ENCODE peak calls at places on chromosomes 12 and 14, in ten cellular contexts. One of them, this sample, is unnamed.

GRCh38 chr12:46944104-46944503 is 118.3 kb upstream of the SLC38A4 start:
- DNase-seq in GM13977: no peak
- DNase-seq in stimulated activated effector memory CD8-positive, alpha-beta T cell treated with anti-CD3 and anti-CD28 coated beads, Interleukin-12 subunit alpha, Interleukin-12 subunit beta, amount 100 ng/mL, for 72 hours: no peak
- DNase-seq in kidney glomerular epithelial cell: peak
- DNase-seq in heart left ventricle: no peak
- DNase-seq in GM19239: no peak
- DNase-seq in left ventricle myocardium inferior: no peak
- DNase-seq in GM23338: no peak
- DNase-seq in cerebellar cortex: no peak
- DNase-seq in caudate nucleus: no peak
- DNase-seq in this sample: no peak

GRCh38 chr12:2170376-2170775 is 117.6 kb downstream of the CACNA1C start:
- DNase-seq in GM13977: no peak
- DNase-seq in stimulated activated effector memory CD8-positive, alpha-beta T cell treated with anti-CD3 and anti-CD28 coated beads, Interleukin-12 subunit alpha, Interleukin-12 subunit beta, amount 100 ng/mL, for 72 hours: no peak
- DNase-seq in kidney glomerular epithelial cell: no peak
- DNase-seq in heart left ventricle: no peak
- DNase-seq in GM19239: no peak
- DNase-seq in left ventricle myocardium inferior: no peak
- DNase-seq in GM23338: no peak
- DNase-seq in cerebellar cortex: no peak
- DNase-seq in caudate nucleus: no peak
- DNase-seq in this sample: no peak

GRCh38 chr12:104680070-104680469 is 223.3 kb downstream of the CHST11 start:
- DNase-seq in GM13977: peak
- DNase-seq in stimulated activated effector memory CD8-positive, alpha-beta T cell treated with anti-CD3 and anti-CD28 coated beads, Interleukin-12 subunit alpha, Interleukin-12 subunit beta, amount 100 ng/mL, for 72 hours: no peak
- DNase-seq in kidney glomerular epithelial cell: no peak
- DNase-seq in heart left ventricle: no peak
- DNase-seq in GM19239: no peak
- DNase-seq in left ventricle myocardium inferior: no peak
- DNase-seq in GM23338: peak
- DNase-seq in cerebellar cortex: no peak
- DNase-seq in caudate nucleus: no peak
- DNase-seq in this sample: no peak

GRCh38 chr14:50357124-50357523 is 39.6 kb downstream of the CDKL1 start:
- DNase-seq in GM13977: no peak
- DNase-seq in stimulated activated effector memory CD8-positive, alpha-beta T cell treated with anti-CD3 and anti-CD28 coated beads, Interleukin-12 subunit alpha, Interleukin-12 subunit beta, amount 100 ng/mL, for 72 hours: no peak
- DNase-seq in kidney glomerular epithelial cell: no peak
- DNase-seq in heart left ventricle: no peak
- DNase-seq in GM19239: no peak
- DNase-seq in left ventricle myocardium inferior: no peak
- DNase-seq in GM23338: no peak
- DNase-seq in cerebellar cortex: no peak
- DNase-seq in caudate nucleus: no peak
- DNase-seq in this sample: no peak

GRCh38 chr12:15797818-15798217 is 8.6 kb upstream of the EPS8 start:
- DNase-seq in GM13977: no peak
- DNase-seq in stimulated activated effector memory CD8-positive, alpha-beta T cell treated with anti-CD3 and anti-CD28 coated beads, Interleukin-12 subunit alpha, Interleukin-12 subunit beta, amount 100 ng/mL, for 72 hours: no peak
- DNase-seq in kidney glomerular epithelial cell: no peak
- DNase-seq in heart left ventricle: no peak
- DNase-seq in GM19239: no peak
- DNase-seq in left ventricle myocardium inferior: no peak
- DNase-seq in GM23338: no peak
- DNase-seq in cerebellar cortex: no peak
- DNase-seq in caudate nucleus: no peak
- DNase-seq in this sample: no peak

GRCh38 chr12:13390381-13390856 is 193.9 kb downstream of the EMP1 start:
- DNase-seq in GM13977: no peak
- DNase-seq in stimulated activated effector memory CD8-positive, alpha-beta T cell treated with anti-CD3 and anti-CD28 coated beads, Interleukin-12 subunit alpha, Interleukin-12 subunit beta, amount 100 ng/mL, for 72 hours: no peak
- DNase-seq in kidney glomerular epithelial cell: peak
- DNase-seq in heart left ventricle: peak
- DNase-seq in GM19239: no peak
- DNase-seq in left ventricle myocardium inferior: peak
- DNase-seq in GM23338: no peak
- DNase-seq in cerebellar cortex: peak
- DNase-seq in caudate nucleus: peak
- DNase-seq in this sample: no peak

GRCh38 chr12:86719381-86719780 is 463.2 kb upstream of the MGAT4C start:
- DNase-seq in GM13977: no peak
- DNase-seq in stimulated activated effector memory CD8-positive, alpha-beta T cell treated with anti-CD3 and anti-CD28 coated beads, Interleukin-12 subunit alpha, Interleukin-12 subunit beta, amount 100 ng/mL, for 72 hours: no peak
- DNase-seq in kidney glomerular epithelial cell: peak
- DNase-seq in heart left ventricle: no peak
- DNase-seq in GM19239: no peak
- DNase-seq in left ventricle myocardium inferior: no peak
- DNase-seq in GM23338: no peak
- DNase-seq in cerebellar cortex: no peak
- DNase-seq in caudate nucleus: no peak
- DNase-seq in this sample: no peak

GRCh38 chr12:120686151-120686689 is 729 bp upstream of the MLEC start:
- DNase-seq in GM13977: peak
- DNase-seq in stimulated activated effector memory CD8-positive, alpha-beta T cell treated with anti-CD3 and anti-CD28 coated beads, Interleukin-12 subunit alpha, Interleukin-12 subunit beta, amount 100 ng/mL, for 72 hours: peak
- DNase-seq in kidney glomerular epithelial cell: peak
- DNase-seq in heart left ventricle: peak
- DNase-seq in GM19239: peak
- DNase-seq in left ventricle myocardium inferior: peak
- DNase-seq in GM23338: peak
- DNase-seq in cerebellar cortex: peak
- DNase-seq in caudate nucleus: peak
- DNase-seq in this sample: peak

GRCh38 chr12:46214668-46215429 is 54.0 kb downstream of the SLC38A1 start:
- DNase-seq in GM13977: no peak
- DNase-seq in stimulated activated effector memory CD8-positive, alpha-beta T cell treated with anti-CD3 and anti-CD28 coated beads, Interleukin-12 subunit alpha, Interleukin-12 subunit beta, amount 100 ng/mL, for 72 hours: peak
- DNase-seq in kidney glomerular epithelial cell: no peak
- DNase-seq in heart left ventricle: no peak
- DNase-seq in GM19239: no peak
- DNase-seq in left ventricle myocardium inferior: no peak
- DNase-seq in GM23338: no peak
- DNase-seq in cerebellar cortex: no peak
- DNase-seq in caudate nucleus: no peak
- DNase-seq in this sample: no peak

GRCh38 chr12:85725991-85726390 is 110.2 kb downstream of the RASSF9 start:
- DNase-seq in GM13977: no peak
- DNase-seq in stimulated activated effector memory CD8-positive, alpha-beta T cell treated with anti-CD3 and anti-CD28 coated beads, Interleukin-12 subunit alpha, Interleukin-12 subunit beta, amount 100 ng/mL, for 72 hours: no peak
- DNase-seq in kidney glomerular epithelial cell: no peak
- DNase-seq in heart left ventricle: no peak
- DNase-seq in GM19239: no peak
- DNase-seq in left ventricle myocardium inferior: no peak
- DNase-seq in GM23338: no peak
- DNase-seq in cerebellar cortex: peak
- DNase-seq in caudate nucleus: no peak
- DNase-seq in this sample: no peak

GRCh38 chr12:13278249-13278787 is 81.8 kb downstream of the EMP1 start:
- DNase-seq in GM13977: peak
- DNase-seq in stimulated activated effector memory CD8-positive, alpha-beta T cell treated with anti-CD3 and anti-CD28 coated beads, Interleukin-12 subunit alpha, Interleukin-12 subunit beta, amount 100 ng/mL, for 72 hours: peak
- DNase-seq in kidney glomerular epithelial cell: peak
- DNase-seq in heart left ventricle: peak
- DNase-seq in GM19239: peak
- DNase-seq in left ventricle myocardium inferior: peak
- DNase-seq in GM23338: peak
- DNase-seq in cerebellar cortex: peak
- DNase-seq in caudate nucleus: peak
- DNase-seq in this sample: no peak

GRCh38 chr12:118259079-118259478 is 113.6 kb downstream of the TAOK3 start:
- DNase-seq in GM13977: no peak
- DNase-seq in stimulated activated effector memory CD8-positive, alpha-beta T cell treated with anti-CD3 and anti-CD28 coated beads, Interleukin-12 subunit alpha, Interleukin-12 subunit beta, amount 100 ng/mL, for 72 hours: no peak
- DNase-seq in kidney glomerular epithelial cell: no peak
- DNase-seq in heart left ventricle: no peak
- DNase-seq in GM19239: no peak
- DNase-seq in left ventricle myocardium inferior: no peak
- DNase-seq in GM23338: no peak
- DNase-seq in cerebellar cortex: no peak
- DNase-seq in caudate nucleus: no peak
- DNase-seq in this sample: no peak

GRCh38 chr14:92956961-92957360 is 34.0 kb downstream of the CHGA start:
- DNase-seq in GM13977: no peak
- DNase-seq in stimulated activated effector memory CD8-positive, alpha-beta T cell treated with anti-CD3 and anti-CD28 coated beads, Interleukin-12 subunit alpha, Interleukin-12 subunit beta, amount 100 ng/mL, for 72 hours: no peak
- DNase-seq in kidney glomerular epithelial cell: no peak
- DNase-seq in heart left ventricle: peak
- DNase-seq in GM19239: no peak
- DNase-seq in left ventricle myocardium inferior: no peak
- DNase-seq in GM23338: no peak
- DNase-seq in cerebellar cortex: no peak
- DNase-seq in caudate nucleus: no peak
- DNase-seq in this sample: no peak

GRCh38 chr12:45582536-45582935 is 147.0 kb upstream of the ARID2 start:
- DNase-seq in GM13977: no peak
- DNase-seq in stimulated activated effector memory CD8-positive, alpha-beta T cell treated with anti-CD3 and anti-CD28 coated beads, Interleukin-12 subunit alpha, Interleukin-12 subunit beta, amount 100 ng/mL, for 72 hours: no peak
- DNase-seq in kidney glomerular epithelial cell: no peak
- DNase-seq in heart left ventricle: no peak
- DNase-seq in GM19239: no peak
- DNase-seq in left ventricle myocardium inferior: no peak
- DNase-seq in GM23338: no peak
- DNase-seq in cerebellar cortex: no peak
- DNase-seq in caudate nucleus: no peak
- DNase-seq in this sample: no peak

GRCh38 chr14:38125484-38125912 is 82.2 kb upstream of the SSTR1 start:
- DNase-seq in GM13977: no peak
- DNase-seq in stimulated activated effector memory CD8-positive, alpha-beta T cell treated with anti-CD3 and anti-CD28 coated beads, Interleukin-12 subunit alpha, Interleukin-12 subunit beta, amount 100 ng/mL, for 72 hours: no peak
- DNase-seq in kidney glomerular epithelial cell: peak
- DNase-seq in heart left ventricle: no peak
- DNase-seq in GM19239: no peak
- DNase-seq in left ventricle myocardium inferior: no peak
- DNase-seq in GM23338: no peak
- DNase-seq in cerebellar cortex: no peak
- DNase-seq in caudate nucleus: no peak
- DNase-seq in this sample: no peak

GRCh38 chr12:110858848-110859247 is 12.1 kb downstream of the CCDC63 start:
- DNase-seq in GM13977: no peak
- DNase-seq in stimulated activated effector memory CD8-positive, alpha-beta T cell treated with anti-CD3 and anti-CD28 coated beads, Interleukin-12 subunit alpha, Interleukin-12 subunit beta, amount 100 ng/mL, for 72 hours: no peak
- DNase-seq in kidney glomerular epithelial cell: no peak
- DNase-seq in heart left ventricle: no peak
- DNase-seq in GM19239: no peak
- DNase-seq in left ventricle myocardium inferior: no peak
- DNase-seq in GM23338: peak
- DNase-seq in cerebellar cortex: no peak
- DNase-seq in caudate nucleus: peak
- DNase-seq in this sample: no peak

GRCh38 chr12:115984607-115985006 is 292.9 kb downstream of the MED13L start:
- DNase-seq in GM13977: no peak
- DNase-seq in stimulated activated effector memory CD8-positive, alpha-beta T cell treated with anti-CD3 and anti-CD28 coated beads, Interleukin-12 subunit alpha, Interleukin-12 subunit beta, amount 100 ng/mL, for 72 hours: no peak
- DNase-seq in kidney glomerular epithelial cell: no peak
- DNase-seq in heart left ventricle: no peak
- DNase-seq in GM19239: no peak
- DNase-seq in left ventricle myocardium inferior: no peak
- DNase-seq in GM23338: no peak
- DNase-seq in cerebellar cortex: no peak
- DNase-seq in caudate nucleus: no peak
- DNase-seq in this sample: no peak

GRCh38 chr12:59668678-59669077 is 72.8 kb downstream of the SLC16A7 start:
- DNase-seq in GM13977: no peak
- DNase-seq in stimulated activated effector memory CD8-positive, alpha-beta T cell treated with anti-CD3 and anti-CD28 coated beads, Interleukin-12 subunit alpha, Interleukin-12 subunit beta, amount 100 ng/mL, for 72 hours: no peak
- DNase-seq in kidney glomerular epithelial cell: no peak
- DNase-seq in heart left ventricle: no peak
- DNase-seq in GM19239: no peak
- DNase-seq in left ventricle myocardium inferior: no peak
- DNase-seq in GM23338: no peak
- DNase-seq in cerebellar cortex: no peak
- DNase-seq in caudate nucleus: no peak
- DNase-seq in this sample: no peak

GRCh38 chr14:31705731-31706130 is 144.5 kb downstream of the NUBPL start:
- DNase-seq in GM13977: no peak
- DNase-seq in stimulated activated effector memory CD8-positive, alpha-beta T cell treated with anti-CD3 and anti-CD28 coated beads, Interleukin-12 subunit alpha, Interleukin-12 subunit beta, amount 100 ng/mL, for 72 hours: no peak
- DNase-seq in kidney glomerular epithelial cell: no peak
- DNase-seq in heart left ventricle: no peak
- DNase-seq in GM19239: no peak
- DNase-seq in left ventricle myocardium inferior: no peak
- DNase-seq in GM23338: no peak
- DNase-seq in cerebellar cortex: no peak
- DNase-seq in caudate nucleus: no peak
- DNase-seq in this sample: no peak

GRCh38 chr12:7661741-7662140 is 4.0 kb downstream of the APOBEC1 start:
- DNase-seq in GM13977: no peak
- DNase-seq in stimulated activated effector memory CD8-positive, alpha-beta T cell treated with anti-CD3 and anti-CD28 coated beads, Interleukin-12 subunit alpha, Interleukin-12 subunit beta, amount 100 ng/mL, for 72 hours: no peak
- DNase-seq in kidney glomerular epithelial cell: no peak
- DNase-seq in heart left ventricle: no peak
- DNase-seq in GM19239: no peak
- DNase-seq in left ventricle myocardium inferior: no peak
- DNase-seq in GM23338: no peak
- DNase-seq in cerebellar cortex: no peak
- DNase-seq in caudate nucleus: no peak
- DNase-seq in this sample: no peak

GRCh38 chr12:24038211-24038997 is 88.9 kb upstream of the SOX5 start:
- DNase-seq in GM13977: no peak
- DNase-seq in stimulated activated effector memory CD8-positive, alpha-beta T cell treated with anti-CD3 and anti-CD28 coated beads, Interleukin-12 subunit alpha, Interleukin-12 subunit beta, amount 100 ng/mL, for 72 hours: no peak
- DNase-seq in kidney glomerular epithelial cell: no peak
- DNase-seq in heart left ventricle: no peak
- DNase-seq in GM19239: no peak
- DNase-seq in left ventricle myocardium inferior: no peak
- DNase-seq in GM23338: peak
- DNase-seq in cerebellar cortex: no peak
- DNase-seq in caudate nucleus: no peak
- DNase-seq in this sample: no peak